ENCODE peak calls at places on chromosome X, in nine cellular contexts. A is mesenchymal stem cell; D is CD8-positive, alpha-beta memory T cell; Y is thoracic aorta; X is CD4-positive, CD25-positive, alpha-beta regulatory T cell; H is upper lobe of right lung; Z is HAP-1; S is heart left ventricle; U is lung. L is an unnamed sample. For H3K9me3 and H3K4me1, the result is how much of the 10 kb centered on the place peaks cover.

GRCh38 chrX:136130931-136131843 is 16.1 kb upstream of the FHL1 start:
- DNase-seq in A (peak), D (no peak), Y (no peak), X (no peak), H (no peak), Z (no peak), S (no peak), U (no peak), L (no peak)

GRCh38 chrX:135489542-135489941 is 30.9 kb upstream of the INTS6L start:
- DNase-seq in A (no peak), D (no peak), Y (no peak), X (no peak), H (no peak), Z (no peak), S (no peak), U (no peak), L (no peak)

GRCh38 chrX:83529950-83530349 is 21.9 kb downstream of the POU3F4 start:
- DNase-seq in A (no peak), D (no peak), Y (no peak), X (no peak), H (no peak), Z (no peak), S (no peak), U (no peak), L (no peak)

GRCh38 chrX:136708348-136708747 is 60.4 kb downstream of the CD40LG start:
- DNase-seq in A (peak), D (no peak), Y (no peak), X (no peak), H (no peak), Z (peak), S (no peak), U (no peak), L (no peak)

GRCh38 chrX:150767045-150767395 is 73.8 kb downstream of the MTMR1 start:
- DNase-seq in A (no peak), D (no peak), Y (no peak), X (no peak), H (no peak), Z (no peak), S (peak), U (no peak), L (no peak)

GRCh38 chrX:40391662-40392061 is 189.1 kb upstream of the ATP6AP2 start:
- DNase-seq in A (no peak), D (no peak), Y (no peak), X (no peak), H (no peak), Z (no peak), S (no peak), U (no peak), L (no peak)

GRCh38 chrX:11629593-11630211 is 36.0 kb downstream of the ARHGAP6 start:
- DNase-seq in A (peak), D (no peak), Y (peak), X (no peak), H (no peak), Z (no peak), S (peak), U (no peak), L (no peak)

GRCh38 chrX:22090181-22090580 is 58.1 kb downstream of the PHEX start:
- DNase-seq in A (peak), D (no peak), Y (no peak), X (no peak), H (no peak), Z (no peak), S (no peak), U (no peak), L (no peak)

GRCh38 chrX:153766871-153767673 is 3.0 kb downstream of the PLXNB3 start:
- DNase-seq in A (no peak), D (no peak), Y (no peak), X (no peak), H (peak), Z (no peak), S (peak), U (no peak), L (no peak)

GRCh38 chrX:129831486-129831885 is 12.2 kb downstream of the ZDHHC9 start:
- DNase-seq in A (no peak), D (no peak), Y (no peak), X (no peak), H (no peak), Z (no peak), S (peak), U (no peak), L (no peak)

GRCh38 chrX:37755073-37755472 is 24.8 kb upstream of the CYBB start:
- DNase-seq in A (no peak), D (peak), Y (no peak), X (peak), H (no peak), Z (no peak), S (no peak), U (no peak), L (no peak)

GRCh38 chrX:21658152-21658737 is at the start of gene KLHL34:
- DNase-seq in A (no peak), D (no peak), Y (no peak), X (no peak), H (no peak), Z (no peak), S (peak), U (no peak), L (no peak)

GRCh38 chrX:155027509-155028066 is 944 bp downstream of the FUNDC2 start:
- DNase-seq in A (peak), D (peak), Y (no peak), X (peak), H (no peak), Z (peak), S (no peak), U (no peak), L (no peak)

GRCh38 chrX:6226053-6226645 is 2.5 kb downstream of the NLGN4X start:
- DNase-seq in A (peak), D (no peak), Y (no peak), X (no peak), H (no peak), Z (no peak), S (no peak), U (no peak), L (no peak)

GRCh38 chrX:30570505-30570904 is 7.1 kb downstream of the TASL start:
- DNase-seq in A (peak), D (no peak), Y (no peak), X (peak), H (no peak), Z (peak), S (no peak), U (no peak), L (no peak)

GRCh38 chrX:115402299-115402698 is 112.8 kb downstream of the LUZP4 start:
- DNase-seq in A (no peak), D (no peak), Y (no peak), X (no peak), H (no peak), Z (no peak), S (no peak), U (no peak), L (no peak)

GRCh38 chrX:133601116-133601515 is 185.8 kb upstream of the GPC4 start:
- DNase-seq in A (no peak), D (no peak), Y (no peak), X (no peak), H (no peak), Z (no peak), S (no peak), U (no peak), L (no peak)

GRCh38 chrX:38919202-38919601 is 117.9 kb downstream of the MID1IP1 start:
- DNase-seq in A (no peak), D (no peak), Y (no peak), X (no peak), H (no peak), Z (no peak), S (no peak), U (no peak), L (no peak)

GRCh38 chrX:12975999-12976558 is 1.2 kb downstream of the TMSB4X start:
- DNase-seq in A (peak), D (no peak), Y (no peak), X (no peak), H (peak), Z (peak), S (peak), U (peak), L (no peak)

GRCh38 chrX:17470136-17470535 is 95.1 kb downstream of the NHS start:
- DNase-seq in A (no peak), D (no peak), Y (no peak), X (no peak), H (no peak), Z (no peak), S (no peak), U (no peak), L (no peak)

GRCh38 chrX:71671043-71671829 is 3.9 kb downstream of the LOC101059915 start:
- DNase-seq in A (no peak), D (no peak), Y (no peak), X (no peak), H (peak), Z (no peak), S (no peak), U (no peak), L (no peak)

GRCh38 chrX:63350551-63350950 is 581 bp downstream of the SPIN4 start:
- DNase-seq in A (peak), D (peak), Y (no peak), X (peak), H (peak), Z (peak), S (peak), U (no peak), L (no peak)

GRCh38 chrX:134764202-134764785 is 106.0 kb upstream of the PLAC1 start:
- DNase-seq in A (peak), D (no peak), Y (no peak), X (peak), H (no peak), Z (peak), S (no peak), U (no peak), L (peak)

DNA sequence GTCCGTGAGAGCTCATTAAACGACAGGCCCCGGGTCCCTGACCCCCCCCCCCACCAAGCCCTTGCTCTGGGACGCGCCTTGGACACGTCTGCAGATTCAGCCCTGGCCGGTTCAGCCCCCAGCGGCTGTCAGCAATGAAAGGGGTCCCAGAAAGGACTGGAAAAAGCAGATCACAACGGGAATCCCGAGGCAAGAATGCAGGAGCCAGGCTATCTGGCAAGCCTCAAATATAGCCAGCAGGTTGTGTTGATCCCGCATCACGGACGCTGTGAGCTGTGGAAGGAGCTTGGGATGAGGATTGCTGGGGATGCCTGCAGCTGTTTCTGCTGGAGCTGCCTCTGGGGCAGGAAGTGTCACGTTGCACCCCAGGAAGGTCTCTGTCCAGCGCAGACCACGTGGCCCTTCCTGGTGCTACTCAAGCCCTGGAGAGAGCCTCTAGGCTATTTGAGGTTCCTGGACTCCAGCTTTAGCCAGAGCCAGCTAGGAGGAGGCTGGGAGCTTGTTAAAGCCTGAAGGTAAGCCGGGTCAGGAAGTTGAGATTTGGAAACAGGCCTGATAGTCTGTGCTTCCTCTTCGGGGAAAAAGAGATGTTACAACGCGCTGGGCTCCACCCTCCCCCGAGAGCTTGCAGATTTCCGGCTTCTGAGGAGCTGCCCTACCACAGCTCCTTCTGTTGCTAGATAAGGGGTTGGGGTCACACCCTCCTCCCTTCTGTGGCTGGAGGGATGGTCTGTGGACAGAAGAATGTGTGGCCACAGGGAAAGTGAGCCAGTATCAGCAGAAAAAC is 19.3 kb upstream of the CSF2RA start:
- DNase-seq in A (peak), D (no peak), Y (no peak), X (peak), H (peak), Z (no peak), S (peak), U (peak), L (no peak)
- H3K4me3 ChIP-seq in A (no peak), D (peak), Y (peak), X (peak), H (peak), Z (no peak), S (no peak), U (no peak), L (peak)

GRCh38 chrX:42946544-42947223 is 168.7 kb upstream of the PPP1R2C start:
- DNase-seq in A (no peak), D (no peak), Y (no peak), X (peak), H (no peak), Z (no peak), S (no peak), U (no peak), L (no peak)
- H3K9me3 ChIP-seq in A (under half), D (under half), Y (under half), X (under half), H (under half), Z (under half), S (under half), U (under half), L (under half)

GRCh38 chrX:44343412-44343942 is at the start of gene EFHC2:
- DNase-seq in A (peak), D (peak), Y (no peak), X (peak), H (peak), Z (no peak), S (peak), U (peak), L (no peak)
- H3K4me1 ChIP-seq in A (under half), D (under half), Y (under half), X (under half), H (under half), Z (under half), S (under half), U (under half), L (under half)

GRCh38 chrX:48028091-48028490 is 21.3 kb downstream of the SPACA5 start:
- DNase-seq in A (no peak), D (no peak), Y (no peak), X (no peak), H (no peak), Z (no peak), S (no peak), U (no peak), L (no peak)
- H3K4me3 ChIP-seq in A (no peak), D (no peak), Y (no peak), X (no peak), H (no peak), Z (no peak), S (no peak), U (no peak), L (no peak)

GRCh38 chrX:143363419-143363818 is 153.9 kb downstream of the SPANXN3 start:
- DNase-seq in A (no peak), D (no peak), Y (no peak), X (no peak), H (no peak), Z (no peak), S (no peak), U (no peak), L (no peak)
- H3K9me3 ChIP-seq in A (under half), D (under half), Y (under half), X (under half), H (under half), Z (under half), S (under half), U (under half), L (under half)

DNA sequence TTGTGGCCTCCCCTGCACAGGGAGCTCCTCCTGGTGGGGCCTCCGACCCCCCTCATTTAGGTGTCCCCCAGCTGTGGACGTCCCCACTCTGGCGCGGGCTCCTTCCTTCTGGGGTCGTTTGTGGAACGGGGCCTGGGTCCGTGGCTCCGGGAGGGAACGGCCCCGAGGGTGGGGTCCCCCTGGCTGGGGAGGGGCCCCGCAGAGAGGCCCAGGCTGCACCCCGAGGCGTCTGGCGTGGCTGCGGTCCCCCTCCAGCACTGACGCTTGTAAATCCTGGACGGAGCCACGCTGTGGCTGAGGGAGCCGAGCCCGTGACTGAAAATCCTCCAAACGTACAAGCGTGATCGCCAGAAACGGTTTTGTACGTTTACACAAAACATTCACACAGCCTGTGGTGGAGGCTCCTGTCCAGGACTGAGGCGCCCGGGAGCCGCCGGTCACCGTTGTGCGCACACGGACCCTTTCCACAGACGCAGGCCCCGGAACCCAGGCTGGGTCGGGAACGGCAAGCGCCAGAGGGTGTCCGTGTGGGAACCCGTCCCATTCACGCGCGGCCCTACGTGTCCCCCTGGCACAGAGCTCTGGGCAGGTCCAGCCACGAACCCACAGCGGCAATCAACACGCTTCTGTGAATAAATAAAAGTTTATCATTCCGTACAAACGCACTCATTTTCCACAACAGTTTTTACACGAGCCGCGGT is 15.2 kb upstream of the GTPBP6 start:
- DNase-seq in A (no peak), D (no peak), Y (no peak), X (no peak), H (peak), Z (no peak), S (peak), U (no peak), L (no peak)
- H3K4me1 ChIP-seq in A (under half), D (under half), Y (under half), X (under half), H (under half), Z (under half), S (under half), U (under half), L (under half)

GRCh38 chrX:25016361-25016671 is 551 bp upstream of the ARX start:
- DNase-seq in A (no peak), D (no peak), Y (no peak), X (no peak), H (no peak), Z (no peak), S (no peak), U (no peak), L (no peak)
- H3K4me3 ChIP-seq in A (no peak), D (no peak), Y (no peak), X (no peak), H (no peak), Z (no peak), S (no peak), U (no peak), L (no peak)